ENCODE peak calls at places on chromosomes 7 and 10, in ten cellular contexts. Y, M, U, Z, L, B, N, S, D and C are unnamed samples.

GRCh38 chr7:21869785-21870402 is 75.8 kb downstream of the CDCA7L start:
- DNase-seq in Y (no peak), M (no peak), U (no peak), Z (no peak), L (no peak), B (peak; percentile 14), N (peak; percentile 29), S (no peak), D (peak; percentile 42), C (peak; percentile 33)

GRCh38 chr10:46255696-46256355 is 31.0 kb upstream of the ANTXRL start:
- DNase-seq in Y (peak; percentile 17), M (peak; percentile 43), U (no peak), Z (peak; percentile 57), L (no peak), B (peak; percentile 75), N (peak; percentile 57), S (peak; percentile 85), D (peak; percentile 9), C (peak; percentile 43)

GRCh38 chr7:137628211-137628610 is 218.6 kb downstream of the DGKI start:
- DNase-seq in Y (no peak), M (no peak), U (no peak), Z (no peak), L (no peak), B (no peak), N (no peak), S (no peak), D (no peak), C (no peak)

GRCh38 chr7:55538538-55538937 is 33.8 kb downstream of the VOPP1 start:
- DNase-seq in Y (no peak), M (no peak), U (no peak), Z (no peak), L (peak; percentile 67), B (no peak), N (peak; percentile 92), S (no peak), D (peak; percentile 83), C (peak; percentile 81)

GRCh38 chr7:133770863-133771492 is 356.2 kb upstream of the LRGUK start:
- DNase-seq in Y (no peak), M (no peak), U (no peak), Z (peak; percentile 90), L (no peak), B (peak; percentile 42), N (peak; percentile 32), S (no peak), D (peak; percentile 23), C (peak; percentile 75)

GRCh38 chr7:98110249-98111022 is 3.8 kb downstream of the LMTK2 start:
- DNase-seq in Y (no peak), M (no peak), U (no peak), Z (peak; percentile 50), L (no peak), B (peak; percentile 39), N (no peak), S (no peak), D (peak; percentile 19), C (no peak)

GRCh38 chr10:123521076-123521475 is 145.1 kb upstream of the GPR26 start:
- DNase-seq in Y (no peak), M (no peak), U (no peak), Z (no peak), L (no peak), B (no peak), N (no peak), S (no peak), D (no peak), C (no peak)

GRCh38 chr7:106768324-106768751 is 96.7 kb upstream of the PIK3CG start:
- DNase-seq in Y (no peak), M (no peak), U (no peak), Z (peak; percentile 20), L (no peak), B (no peak), N (peak; percentile 33), S (no peak), D (no peak), C (no peak)

GRCh38 chr7:26787696-26788095 is 76.7 kb downstream of the SKAP2 start:
- DNase-seq in Y (no peak), M (no peak), U (no peak), Z (no peak), L (no peak), B (no peak), N (no peak), S (no peak), D (no peak), C (no peak)

GRCh38 chr10:116891208-116891607 is 41.9 kb downstream of the ENO4 start:
- DNase-seq in Y (no peak), M (peak; percentile 73), U (no peak), Z (no peak), L (peak; percentile 38), B (no peak), N (peak; percentile 79), S (peak; percentile 61), D (peak; percentile 95), C (peak; percentile 87)

GRCh38 chr10:128881086-128881485 is 586.0 kb upstream of the MGMT start:
- DNase-seq in Y (no peak), M (no peak), U (no peak), Z (no peak), L (no peak), B (no peak), N (no peak), S (no peak), D (no peak), C (no peak)

GRCh38 chr7:139034855-139035587 is 821 bp downstream of the ZC3HAV1L start:
- DNase-seq in Y (peak; percentile 14), M (no peak), U (peak; percentile 66), Z (peak; percentile 67), L (no peak), B (peak; percentile 58), N (peak; percentile 51), S (peak; percentile 58), D (peak; percentile 6), C (no peak)

GRCh38 chr10:26085549-26085948 is 131.0 kb upstream of the GAD2 start:
- DNase-seq in Y (no peak), M (no peak), U (no peak), Z (no peak), L (no peak), B (no peak), N (no peak), S (no peak), D (no peak), C (no peak)

GRCh38 chr7:156589808-156590207 is 50.8 kb upstream of the RNF32 start:
- DNase-seq in Y (no peak), M (no peak), U (no peak), Z (no peak), L (no peak), B (no peak), N (no peak), S (no peak), D (no peak), C (no peak)

GRCh38 chr7:5428470-5429252 is 5.0 kb upstream of the TNRC18 start:
- DNase-seq in Y (no peak), M (peak; percentile 71), U (no peak), Z (no peak), L (no peak), B (no peak), N (peak; percentile 89), S (peak; percentile 84), D (peak; percentile 85), C (no peak)

GRCh38 chr7:121062684-121063279 is 74.3 kb downstream of the CPED1 start:
- DNase-seq in Y (no peak), M (no peak), U (no peak), Z (no peak), L (no peak), B (no peak), N (no peak), S (no peak), D (no peak), C (no peak)

GRCh38 chr10:101535949-101536348 is 52.1 kb downstream of the POLL start:
- DNase-seq in Y (no peak), M (no peak), U (no peak), Z (no peak), L (no peak), B (no peak), N (no peak), S (no peak), D (no peak), C (no peak)

GRCh38 chr7:151793531-151793935 is 83.4 kb downstream of the PRKAG2 start:
- DNase-seq in Y (no peak), M (no peak), U (no peak), Z (no peak), L (no peak), B (no peak), N (no peak), S (peak; percentile 71), D (no peak), C (no peak)

GRCh38 chr10:406976-407375 is 271.7 kb downstream of the ZMYND11 start:
- DNase-seq in Y (no peak), M (no peak), U (no peak), Z (no peak), L (no peak), B (no peak), N (no peak), S (no peak), D (no peak), C (no peak)

GRCh38 chr10:65320256-65321026 is 1605.4 kb upstream of the LRRTM3 start:
- DNase-seq in Y (no peak), M (no peak), U (no peak), Z (no peak), L (no peak), B (no peak), N (no peak), S (no peak), D (no peak), C (peak; percentile 27)

GRCh38 chr10:74593470-74593869 is 232.9 kb upstream of the KAT6B start:
- DNase-seq in Y (no peak), M (no peak), U (no peak), Z (no peak), L (no peak), B (no peak), N (peak; percentile 43), S (no peak), D (peak; percentile 8), C (no peak)

GRCh38 chr7:12291870-12292269 is 80.8 kb downstream of the TMEM106B start:
- DNase-seq in Y (no peak), M (no peak), U (no peak), Z (peak; percentile 53), L (no peak), B (peak; percentile 18), N (peak; percentile 7), S (no peak), D (no peak), C (no peak)